ENCODE peak calls at places on chromosomes 5 and 9, in four cellular contexts. One of them, this sample, is unnamed.

GRCh38 chr5:9192286-9192685 is 353.6 kb downstream of the SEMA5A start:
- DNase-seq in esophagus muscularis mucosa: no peak
- DNase-seq in stomach: no peak
- DNase-seq in upper lobe of left lung: no peak
- DNase-seq in this sample: no peak

GRCh38 chr5:80707645-80708044 is 52.9 kb upstream of the DHFR start:
- DNase-seq in esophagus muscularis mucosa: no peak
- DNase-seq in stomach: no peak
- DNase-seq in upper lobe of left lung: no peak
- DNase-seq in this sample: no peak

GRCh38 chr5:90562331-90562730 is 3.7 kb downstream of the ADGRV1 start:
- DNase-seq in esophagus muscularis mucosa: no peak
- DNase-seq in stomach: no peak
- DNase-seq in upper lobe of left lung: no peak
- DNase-seq in this sample: no peak

GRCh38 chr9:136978073-136978864 is 965 bp downstream of the PTGDS start:
- DNase-seq in esophagus muscularis mucosa: no peak
- DNase-seq in stomach: peak
- DNase-seq in upper lobe of left lung: peak
- DNase-seq in this sample: peak

GRCh38 chr5:37789991-37790390 is 49.9 kb downstream of the GDNF start:
- DNase-seq in esophagus muscularis mucosa: no peak
- DNase-seq in stomach: no peak
- DNase-seq in upper lobe of left lung: no peak
- DNase-seq in this sample: no peak

GRCh38 chr5:139147743-139148079 is 50.5 kb downstream of the SIL1 start:
- DNase-seq in esophagus muscularis mucosa: no peak
- DNase-seq in stomach: peak
- DNase-seq in upper lobe of left lung: peak
- DNase-seq in this sample: peak

GRCh38 chr5:128014578-128014977 is 69.0 kb upstream of the SLC12A2 start:
- DNase-seq in esophagus muscularis mucosa: no peak
- DNase-seq in stomach: no peak
- DNase-seq in upper lobe of left lung: no peak
- DNase-seq in this sample: no peak

GRCh38 chr9:4550777-4551476 is 60.7 kb downstream of the SLC1A1 start:
- DNase-seq in esophagus muscularis mucosa: no peak
- DNase-seq in stomach: no peak
- DNase-seq in upper lobe of left lung: no peak
- DNase-seq in this sample: no peak

GRCh38 chr5:167797933-167798332 is 493.5 kb upstream of the WWC1 start:
- DNase-seq in esophagus muscularis mucosa: no peak
- DNase-seq in stomach: no peak
- DNase-seq in upper lobe of left lung: no peak
- DNase-seq in this sample: no peak

GRCh38 chr9:31908158-31908890 is 476.1 kb upstream of the ACO1 start:
- DNase-seq in esophagus muscularis mucosa: no peak
- DNase-seq in stomach: no peak
- DNase-seq in upper lobe of left lung: no peak
- DNase-seq in this sample: no peak

GRCh38 chr9:34206561-34206960 is 27.7 kb downstream of the UBAP1 start:
- DNase-seq in esophagus muscularis mucosa: no peak
- DNase-seq in stomach: no peak
- DNase-seq in upper lobe of left lung: no peak
- DNase-seq in this sample: no peak

GRCh38 chr5:911601-912000 is 18.9 kb downstream of the TRIP13 start:
- DNase-seq in esophagus muscularis mucosa: no peak
- DNase-seq in stomach: no peak
- DNase-seq in upper lobe of left lung: no peak
- DNase-seq in this sample: no peak

GRCh38 chr9:89305868-89306267 is 5.1 kb upstream of the CKS2 start:
- DNase-seq in esophagus muscularis mucosa: no peak
- DNase-seq in stomach: no peak
- DNase-seq in upper lobe of left lung: no peak
- DNase-seq in this sample: no peak

GRCh38 chr9:6869081-6869948 is 111.5 kb downstream of the KDM4C start:
- DNase-seq in esophagus muscularis mucosa: no peak
- DNase-seq in stomach: no peak
- DNase-seq in upper lobe of left lung: no peak
- DNase-seq in this sample: no peak

GRCh38 chr5:127892467-127893207 is 189.4 kb downstream of the CCDC192 start:
- DNase-seq in esophagus muscularis mucosa: no peak
- DNase-seq in stomach: no peak
- DNase-seq in upper lobe of left lung: no peak
- DNase-seq in this sample: no peak

GRCh38 chr5:132024789-132025402 is 13.4 kb upstream of the ACSL6 start:
- DNase-seq in esophagus muscularis mucosa: peak
- DNase-seq in stomach: no peak
- DNase-seq in upper lobe of left lung: no peak
- DNase-seq in this sample: no peak

GRCh38 chr9:136687721-136688223 is 515 bp upstream of the AGPAT2 start:
- DNase-seq in esophagus muscularis mucosa: no peak
- DNase-seq in stomach: peak
- DNase-seq in upper lobe of left lung: peak
- DNase-seq in this sample: peak

GRCh38 chr5:115320515-115320914 is 24.1 kb upstream of the CCDC112 start:
- DNase-seq in esophagus muscularis mucosa: no peak
- DNase-seq in stomach: no peak
- DNase-seq in upper lobe of left lung: no peak
- DNase-seq in this sample: no peak

GRCh38 chr9:33114746-33115145 is 38.3 kb upstream of the SMU1 start:
- DNase-seq in esophagus muscularis mucosa: no peak
- DNase-seq in stomach: no peak
- DNase-seq in upper lobe of left lung: no peak
- DNase-seq in this sample: peak

GRCh38 chr9:4144869-4145268 is 155.0 kb downstream of the GLIS3 start:
- DNase-seq in esophagus muscularis mucosa: peak
- DNase-seq in stomach: no peak
- DNase-seq in upper lobe of left lung: no peak
- DNase-seq in this sample: no peak

GRCh38 chr9:4617752-4618151 is 44.3 kb upstream of the PLPP6 start:
- DNase-seq in esophagus muscularis mucosa: no peak
- DNase-seq in stomach: no peak
- DNase-seq in upper lobe of left lung: no peak
- DNase-seq in this sample: no peak

GRCh38 chr5:1545798-1546355 is 22.1 kb upstream of the LPCAT1 start:
- DNase-seq in esophagus muscularis mucosa: no peak
- DNase-seq in stomach: no peak
- DNase-seq in upper lobe of left lung: peak
- DNase-seq in this sample: no peak

GRCh38 chr5:124665035-124665434 is 81.4 kb downstream of the ZNF608 start:
- DNase-seq in esophagus muscularis mucosa: no peak
- DNase-seq in stomach: no peak
- DNase-seq in upper lobe of left lung: no peak
- DNase-seq in this sample: no peak

GRCh38 chr5:2899311-2899710 is 147.8 kb upstream of the IRX2 start:
- DNase-seq in esophagus muscularis mucosa: peak
- DNase-seq in stomach: no peak
- DNase-seq in upper lobe of left lung: no peak
- DNase-seq in this sample: no peak

GRCh38 chr5:113869611-113870010 is 356.1 kb downstream of the YTHDC2 start:
- DNase-seq in esophagus muscularis mucosa: no peak
- DNase-seq in stomach: no peak
- DNase-seq in upper lobe of left lung: no peak
- DNase-seq in this sample: no peak

GRCh38 chr5:16819522-16820167 is 116.4 kb downstream of the MYO10 start:
- DNase-seq in esophagus muscularis mucosa: no peak
- DNase-seq in stomach: no peak
- DNase-seq in upper lobe of left lung: no peak
- DNase-seq in this sample: no peak

GRCh38 chr5:149356391-149356790 is 1.5 kb upstream of the PCYOX1L start:
- DNase-seq in esophagus muscularis mucosa: no peak
- DNase-seq in stomach: no peak
- DNase-seq in upper lobe of left lung: no peak
- DNase-seq in this sample: no peak

GRCh38 chr5:149358294-149358651 is 427 bp downstream of the PCYOX1L start:
- DNase-seq in esophagus muscularis mucosa: no peak
- DNase-seq in stomach: peak
- DNase-seq in upper lobe of left lung: peak
- DNase-seq in this sample: peak

GRCh38 chr5:149358818-149359217 is 972 bp downstream of the PCYOX1L start:
- DNase-seq in esophagus muscularis mucosa: no peak
- DNase-seq in stomach: no peak
- DNase-seq in upper lobe of left lung: no peak
- DNase-seq in this sample: no peak

GRCh38 chr5:149357370-149358293 is at the start of gene PCYOX1L:
- DNase-seq in esophagus muscularis mucosa: peak
- DNase-seq in stomach: peak
- DNase-seq in upper lobe of left lung: peak
- DNase-seq in this sample: peak

DNA sequence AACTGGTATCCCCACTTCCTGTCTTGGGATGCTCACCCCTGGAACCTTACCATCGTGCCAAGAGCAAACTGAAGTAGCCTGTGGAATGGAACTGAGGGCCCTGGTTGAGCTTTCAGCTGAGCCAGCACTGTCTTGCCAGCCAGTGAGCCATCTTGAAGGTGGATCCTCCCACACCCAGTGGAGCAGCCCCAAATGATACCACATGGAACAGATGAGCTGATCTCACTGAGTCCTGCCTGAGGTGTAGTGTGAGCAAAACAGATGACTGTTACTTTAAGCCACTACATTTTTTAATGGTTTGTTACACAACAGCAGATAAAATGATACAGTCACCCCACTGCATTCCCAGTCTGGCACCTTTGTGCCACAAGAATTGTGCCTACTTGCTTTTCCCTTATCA is 2.2 kb upstream of the PCYOX1L start:
- DNase-seq in esophagus muscularis mucosa: no peak
- DNase-seq in stomach: no peak
- DNase-seq in upper lobe of left lung: no peak
- DNase-seq in this sample: no peak
- TF ChIP-seq POLR2AphosphoS5 in esophagus muscularis mucosa: no peak
- TF ChIP-seq POLR2AphosphoS5 in stomach: no peak
- TF ChIP-seq POLR2AphosphoS5 in upper lobe of left lung: no peak
- TF ChIP-seq POLR2AphosphoS5 in this sample: no peak

GRCh38 chr5:149802008-149802407 is 71.9 kb downstream of the PPARGC1B start:
- DNase-seq in esophagus muscularis mucosa: no peak
- DNase-seq in stomach: no peak
- DNase-seq in upper lobe of left lung: no peak
- DNase-seq in this sample: no peak
- TF ChIP-seq EP300 in esophagus muscularis mucosa: no peak
- TF ChIP-seq EP300 in stomach: no peak
- TF ChIP-seq EP300 in upper lobe of left lung: no peak
- TF ChIP-seq EP300 in this sample: no peak

DNA sequence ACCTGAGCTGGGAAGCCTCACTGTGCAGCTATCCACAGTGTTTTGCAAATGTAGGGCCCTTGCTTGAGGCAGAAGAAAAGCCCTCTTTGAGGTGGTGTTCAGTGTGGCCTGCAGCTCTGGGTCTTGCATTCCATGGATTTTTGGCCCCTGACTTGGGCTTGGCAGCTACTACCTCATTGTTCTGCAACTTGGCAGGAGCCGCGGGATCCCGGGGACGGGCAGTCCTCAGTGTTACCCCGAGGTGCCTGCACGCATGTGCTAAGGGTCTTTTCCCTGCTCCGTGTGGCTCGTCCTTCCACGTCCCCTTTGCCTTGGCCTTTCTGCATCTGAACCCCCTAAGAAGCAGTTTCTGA is 39.8 kb downstream of the NEK6 start:
- DNase-seq in esophagus muscularis mucosa: no peak
- DNase-seq in stomach: peak
- DNase-seq in upper lobe of left lung: peak
- DNase-seq in this sample: peak
- TF ChIP-seq POLR2AphosphoS5 in esophagus muscularis mucosa: peak
- TF ChIP-seq POLR2AphosphoS5 in stomach: peak
- TF ChIP-seq POLR2AphosphoS5 in upper lobe of left lung: peak
- TF ChIP-seq POLR2AphosphoS5 in this sample: peak

GRCh38 chr5:14436801-14437542 is 144.6 kb upstream of the OTULINL start:
- DNase-seq in esophagus muscularis mucosa: no peak
- DNase-seq in stomach: no peak
- DNase-seq in upper lobe of left lung: no peak
- DNase-seq in this sample: no peak
- TF ChIP-seq EP300 in esophagus muscularis mucosa: no peak
- TF ChIP-seq EP300 in stomach: no peak
- TF ChIP-seq EP300 in upper lobe of left lung: no peak
- TF ChIP-seq EP300 in this sample: no peak

GRCh38 chr9:133992780-133993634 is 883 bp upstream of the VAV2 start:
- DNase-seq in esophagus muscularis mucosa: peak
- DNase-seq in stomach: peak
- DNase-seq in upper lobe of left lung: peak
- DNase-seq in this sample: peak
- TF ChIP-seq POLR2AphosphoS5 in esophagus muscularis mucosa: peak
- TF ChIP-seq POLR2AphosphoS5 in stomach: no peak
- TF ChIP-seq POLR2AphosphoS5 in upper lobe of left lung: peak
- TF ChIP-seq POLR2AphosphoS5 in this sample: peak

DNA sequence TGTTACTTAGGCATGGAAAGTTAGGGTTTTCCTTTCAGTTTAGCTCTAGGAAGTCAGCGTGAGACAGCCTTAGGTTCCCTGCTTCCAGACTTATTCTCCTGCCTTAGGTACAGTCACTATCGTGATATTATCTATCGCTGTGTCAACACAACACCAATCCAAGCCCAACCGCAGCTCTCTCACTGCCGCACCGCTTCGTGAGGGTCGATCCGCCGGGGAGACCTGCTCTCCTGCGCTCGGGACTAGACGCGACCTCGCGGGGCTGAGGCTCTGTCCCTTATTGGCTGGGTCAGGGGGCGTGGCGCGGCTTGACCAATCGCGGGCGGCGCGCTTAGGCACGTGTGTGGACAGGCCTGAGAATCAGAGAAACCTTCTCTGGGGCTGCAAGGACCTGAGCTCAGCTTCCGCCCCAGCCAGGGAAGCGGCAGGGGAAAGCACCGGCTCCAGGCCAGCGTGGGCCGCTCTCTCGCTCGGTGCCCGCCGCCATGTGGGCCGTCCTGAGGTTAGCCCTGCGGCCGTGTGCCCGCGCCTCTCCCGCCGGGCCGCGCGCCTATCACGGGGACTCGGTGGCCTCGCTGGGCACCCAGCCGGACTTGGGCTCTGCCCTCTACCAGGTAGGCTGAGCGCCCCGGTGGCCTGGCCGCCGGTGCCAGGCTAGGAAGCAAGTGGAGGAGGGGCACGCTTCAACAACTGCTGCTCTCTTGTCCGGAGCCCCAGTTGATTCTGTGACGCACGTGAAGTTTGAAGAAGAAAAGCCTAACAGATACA is at the start of gene MCCC2:
- DNase-seq in esophagus muscularis mucosa: peak
- DNase-seq in stomach: peak
- DNase-seq in upper lobe of left lung: peak
- DNase-seq in this sample: peak
- TF ChIP-seq EP300 in esophagus muscularis mucosa: no peak
- TF ChIP-seq EP300 in stomach: no peak
- TF ChIP-seq EP300 in upper lobe of left lung: no peak
- TF ChIP-seq EP300 in this sample: no peak

GRCh38 chr5:68709229-68709628 is 384.6 kb upstream of the SLC30A5 start:
- DNase-seq in esophagus muscularis mucosa: peak
- DNase-seq in stomach: no peak
- DNase-seq in upper lobe of left lung: no peak
- DNase-seq in this sample: no peak
- TF ChIP-seq POLR2AphosphoS5 in esophagus muscularis mucosa: no peak
- TF ChIP-seq POLR2AphosphoS5 in stomach: no peak
- TF ChIP-seq POLR2AphosphoS5 in upper lobe of left lung: no peak
- TF ChIP-seq POLR2AphosphoS5 in this sample: no peak

This sample was measured in transverse colon.